ENCODE peak calls at places on chromosomes 4 and X, in ten cellular contexts. D is NCI-H1105 treated with DMSO at 0.1 percent for 48 hours; F is activated CD8-positive, alpha-beta T cell treated with anti-CD3 and anti-CD28 coated beads, Interleukin-2, amount 10 ng/mL, durations not matched to agents 7 days and 5 days; Q is NCI-H1092; L is fibroblast of the aortic adventitia; M is GM12865; H is GM19239; U is activated effector memory CD4-positive, alpha-beta T cell treated with anti-CD3 and anti-CD28 coated beads, Interleukin-2, amount 50 U/mL, for 16 hours; O is stimulated activated CD8-positive, alpha-beta memory T cell treated with anti-CD3 and anti-CD28 coated beads, Interleukin-2, amount 100 ng/mL, for 1 hour; I is NCI-H2081. G is an unnamed sample.

GRCh38 chrX:47169726-47170515 is 23.7 kb upstream of the UBA1 start:
- DNase-seq in D (no peak), F (no peak), Q (no peak), L (peak), M (no peak), H (no peak), U (peak), O (no peak), I (no peak), G (no peak)

GRCh38 chr4:157728215-157728614 is 444.6 kb downstream of the GASK1B start:
- DNase-seq in D (no peak), F (no peak), Q (no peak), L (no peak), M (no peak), H (no peak), U (no peak), O (no peak), I (no peak), G (no peak)

GRCh38 chrX:23509256-23509655 is 158.0 kb upstream of the PRDX4 start:
- DNase-seq in D (no peak), F (no peak), Q (no peak), L (no peak), M (no peak), H (no peak), U (no peak), O (no peak), I (no peak), G (no peak)

GRCh38 chrX:95629737-95630136 is 1054.9 kb upstream of the DIAPH2 start:
- DNase-seq in D (no peak), F (no peak), Q (no peak), L (no peak), M (no peak), H (no peak), U (no peak), O (no peak), I (no peak), G (no peak)

GRCh38 chr4:24394041-24394440 is 190.3 kb downstream of the DHX15 start:
- DNase-seq in D (no peak), F (no peak), Q (no peak), L (no peak), M (no peak), H (no peak), U (no peak), O (no peak), I (no peak), G (no peak)

GRCh38 chr4:187289371-187289770 is 565.7 kb upstream of the FAT1 start:
- DNase-seq in D (no peak), F (no peak), Q (no peak), L (no peak), M (no peak), H (no peak), U (no peak), O (no peak), I (no peak), G (no peak)

GRCh38 chr4:13322681-13323101 is 161.4 kb downstream of the RAB28 start:
- DNase-seq in D (no peak), F (no peak), Q (no peak), L (peak), M (no peak), H (no peak), U (no peak), O (no peak), I (no peak), G (no peak)

GRCh38 chr4:3655485-3656429 is 110.4 kb upstream of the ADRA2C start:
- DNase-seq in D (no peak), F (no peak), Q (no peak), L (peak), M (no peak), H (no peak), U (no peak), O (no peak), I (no peak), G (no peak)

GRCh38 chr4:47160095-47160494 is 128.7 kb downstream of the GABRB1 start:
- DNase-seq in D (no peak), F (no peak), Q (no peak), L (no peak), M (peak), H (no peak), U (no peak), O (no peak), I (no peak), G (peak)